ENCODE peak calls at places on chromosome 4, in seven cellular contexts. R is endothelial cell; Q is activated CD4-positive, alpha-beta T cell treated with anti-CD3 and anti-CD28 coated beads for 24 hours; F is stimulated activated CD4-positive, alpha-beta T cell treated with anti-CD3 and anti-CD28 coated beads, Interleukin-4, amount 100 ng/mL, for 1 hour; T is fibroblast of mammary gland; X is H54; H is Right ventricle myocardium inferior. A is an unnamed sample.

GRCh38 chr4:66863481-66863880 is 681.8 kb downstream of the CENPC start:
- DNase-seq in R (no peak), Q (no peak), F (no peak), T (no peak), X (no peak), H (no peak), A (no peak)

GRCh38 chr4:8818063-8818881 is 53.4 kb downstream of the HMX1 start:
- DNase-seq in R (peak; percentile 2), Q (no peak), F (no peak), T (no peak), X (no peak), H (peak; percentile 53), A (no peak)

GRCh38 chr4:957581-958313 is 15.6 kb downstream of the DGKQ start:
- DNase-seq in R (no peak), Q (no peak), F (no peak), T (no peak), X (no peak), H (no peak), A (no peak)

GRCh38 chr4:106355193-106355592 is 13.4 kb downstream of the GIMD1 start:
- DNase-seq in R (no peak), Q (no peak), F (no peak), T (no peak), X (no peak), H (no peak), A (no peak)

GRCh38 chr4:99459546-99460042 is 24.5 kb upstream of the ADH7 start:
- DNase-seq in R (no peak), Q (no peak), F (no peak), T (no peak), X (no peak), H (no peak), A (no peak)

GRCh38 chr4:118798658-118799057 is 37.3 kb downstream of the SEC24D start:
- DNase-seq in R (no peak), Q (no peak), F (no peak), T (no peak), X (no peak), H (no peak), A (no peak)

GRCh38 chr4:24604558-24605214 is 20.3 kb upstream of the DHX15 start:
- DNase-seq in R (no peak), Q (no peak), F (no peak), T (no peak), X (no peak), H (no peak), A (peak; percentile 29)

GRCh38 chr4:122412547-122412946 is 33.7 kb downstream of the ADAD1 start:
- DNase-seq in R (no peak), Q (no peak), F (no peak), T (peak; percentile 40), X (no peak), H (no peak), A (no peak)

GRCh38 chr4:786861-787300 is 39.0 kb downstream of the CPLX1 start:
- DNase-seq in R (no peak), Q (no peak), F (no peak), T (no peak), X (no peak), H (peak; percentile 45), A (no peak)

GRCh38 chr4:29553842-29554241 is 1166.3 kb upstream of the PCDH7 start:
- DNase-seq in R (no peak), Q (no peak), F (no peak), T (peak; percentile 5), X (no peak), H (no peak), A (no peak)

GRCh38 chr4:72592076-72592475 is 23.1 kb upstream of the ADAMTS3 start:
- DNase-seq in R (no peak), Q (no peak), F (no peak), T (no peak), X (no peak), H (no peak), A (no peak)

GRCh38 chr4:10622728-10623127 is 61.8 kb downstream of the CLNK start:
- DNase-seq in R (peak; percentile 19), Q (no peak), F (no peak), T (no peak), X (no peak), H (no peak), A (peak; percentile 16)

GRCh38 chr4:140326395-140326993 is 47.0 kb upstream of the SCOC start:
- DNase-seq in R (peak; percentile 34), Q (no peak), F (no peak), T (peak; percentile 67), X (no peak), H (no peak), A (peak; percentile 6)

GRCh38 chr4:21001490-21001889 is 301.2 kb downstream of the PACRGL start:
- DNase-seq in R (no peak), Q (no peak), F (no peak), T (no peak), X (no peak), H (no peak), A (peak; percentile 81)

GRCh38 chr4:10662937-10663336 is 21.6 kb downstream of the CLNK start:
- DNase-seq in R (no peak), Q (no peak), F (no peak), T (no peak), X (no peak), H (no peak), A (no peak)

GRCh38 chr4:23686169-23686903 is 203.5 kb downstream of the PPARGC1A start:
- DNase-seq in R (no peak), Q (no peak), F (no peak), T (no peak), X (no peak), H (no peak), A (no peak)

GRCh38 chr4:2829933-2830451 is 13.7 kb upstream of the ADD1 start:
- DNase-seq in R (no peak), Q (no peak), F (no peak), T (no peak), X (no peak), H (peak; percentile 46), A (no peak)

GRCh38 chr4:155026715-155027114 is 181.7 kb upstream of the NPY2R start:
- DNase-seq in R (no peak), Q (no peak), F (no peak), T (peak; percentile 70), X (no peak), H (no peak), A (no peak)

GRCh38 chr4:14289708-14290107 is 662.2 kb upstream of the BOD1L1 start:
- DNase-seq in R (no peak), Q (no peak), F (no peak), T (peak; percentile 1), X (no peak), H (no peak), A (no peak)

GRCh38 chr4:119585771-119586170 is 42.8 kb downstream of the PDE5A start:
- DNase-seq in R (no peak), Q (no peak), F (no peak), T (peak; percentile 45), X (no peak), H (no peak), A (no peak)

GRCh38 chr4:168739851-168740250 is 243.0 kb downstream of the PALLD start:
- DNase-seq in R (no peak), Q (no peak), F (no peak), T (no peak), X (no peak), H (no peak), A (no peak)

GRCh38 chr4:42519803-42520417 is 122.6 kb downstream of the SHISA3 start:
- DNase-seq in R (peak; percentile 69), Q (peak; percentile 36), F (peak; percentile 7), T (peak; percentile 53), X (no peak), H (no peak), A (peak; percentile 23)

GRCh38 chr4:101419324-101420135 is 72.2 kb upstream of the PPP3CA start:
- DNase-seq in R (no peak), Q (no peak), F (no peak), T (peak; percentile 33), X (no peak), H (no peak), A (peak; percentile 88)

GRCh38 chr4:33924239-33924638 is 2320.1 kb downstream of the ARAP2 start:
- DNase-seq in R (no peak), Q (no peak), F (no peak), T (peak; percentile 85), X (peak; percentile 5), H (no peak), A (peak; percentile 65)

GRCh38 chr4:87052615-87053014 is 117.8 kb downstream of the AFF1 start:
- DNase-seq in R (no peak), Q (no peak), F (no peak), T (no peak), X (no peak), H (no peak), A (no peak)